ENCODE peak calls at places on chromosome 15, in eight cellular contexts. D is GM03348, J is activated gamma-delta T cell treated with Interleukin-2 at 50 U/mL for 16 hours, I is NCI-H774, L is NCI-H2171 treated with DMSO at 0.1 percent for 48 hours, T is Right ventricle myocardium superior, N is AG08396, E is Kasumi-1. S is an unnamed sample.
A peak's percentile ranks its signal among the peaks of the same experiment; 100 is the strongest.

GRCh38 chr15:60967728-60968127 is 261.4 kb downstream of the RORA start:
- DNase-seq in D (no peak), J (no peak), I (no peak), L (no peak), T (no peak), N (no peak), E (no peak), S (no peak)

GRCh38 chr15:76252249-76252648 is 59.0 kb downstream of the ETFA start:
- DNase-seq in D (no peak), J (no peak), I (no peak), L (no peak), T (no peak), N (no peak), E (no peak), S (no peak)

GRCh38 chr15:75174736-75175135 is 26.9 kb upstream of the C15orf39 start:
- DNase-seq in D (no peak), J (no peak), I (no peak), L (no peak), T (no peak), N (no peak), E (no peak), S (no peak)

GRCh38 chr15:95495033-95495541 is 835.4 kb upstream of the NR2F2 start:
- DNase-seq in D (no peak), J (no peak), I (no peak), L (no peak), T (no peak), N (peak; percentile 26), E (no peak), S (no peak)

GRCh38 chr15:89577776-89578115 is 2.5 kb downstream of the TICRR start:
- DNase-seq in D (no peak), J (no peak), I (no peak), L (no peak), T (no peak), N (no peak), E (no peak), S (no peak)

GRCh38 chr15:64883097-64883581 is 28.6 kb upstream of the ANKDD1A start:
- DNase-seq in D (no peak), J (peak; percentile 27), I (no peak), L (no peak), T (no peak), N (no peak), E (peak; percentile 61), S (no peak)

GRCh38 chr15:88985547-88986393 is 72.6 kb upstream of the MFGE8 start:
- DNase-seq in D (no peak), J (no peak), I (no peak), L (peak; percentile 64), T (no peak), N (no peak), E (no peak), S (no peak)

GRCh38 chr15:100001405-100001804 is 268.2 kb upstream of the LYSMD4 start:
- DNase-seq in D (no peak), J (no peak), I (no peak), L (no peak), T (no peak), N (no peak), E (no peak), S (no peak)

GRCh38 chr15:48131324-48131723 is 10.5 kb downstream of the SLC24A5 start:
- DNase-seq in D (no peak), J (no peak), I (no peak), L (no peak), T (no peak), N (no peak), E (no peak), S (no peak)

GRCh38 chr15:74400313-74400850 is 32.9 kb upstream of the CYP11A1 start:
- DNase-seq in D (no peak), J (peak; percentile 30), I (no peak), L (no peak), T (no peak), N (no peak), E (no peak), S (no peak)

GRCh38 chr15:63908986-63909385 is 75.2 kb upstream of the HERC1 start:
- DNase-seq in D (peak; percentile 36), J (no peak), I (no peak), L (no peak), T (no peak), N (no peak), E (no peak), S (peak; percentile 70)

GRCh38 chr15:99729920-99730319 is 3.3 kb downstream of the LYSMD4 start:
- DNase-seq in D (peak; percentile 62), J (no peak), I (no peak), L (peak; percentile 4), T (no peak), N (peak; percentile 59), E (peak; percentile 37), S (peak; percentile 58)

GRCh38 chr15:75138016-75138999 is 63.4 kb upstream of the C15orf39 start:
- DNase-seq in D (peak; percentile 73), J (no peak), I (no peak), L (peak; percentile 53), T (no peak), N (no peak), E (no peak), S (peak; percentile 54)

GRCh38 chr15:57003418-57003817 is 85.0 kb downstream of the TCF12 start:
- DNase-seq in D (peak; percentile 12), J (no peak), I (no peak), L (no peak), T (no peak), N (peak; percentile 53), E (no peak), S (peak; percentile 80)

GRCh38 chr15:45456212-45457106 is 66.1 kb downstream of the SLC30A4 start:
- DNase-seq in D (peak; percentile 93), J (peak; percentile 49), I (no peak), L (no peak), T (no peak), N (peak; percentile 94), E (peak; percentile 43), S (peak; percentile 100)

S was measured in foreskin fibroblast.